ENCODE peak calls at places on chromosomes 5 and 9, in eight cellular contexts. F is hypothalamus; M is cardiac fibroblast; R is MG63; A is glomerular endothelial cell; X is RPMI7951; P is activated naive CD4-positive, alpha-beta T cell; W is sciatic nerve. B is an unnamed sample.

GRCh38 chr9:34997375-34997774 is 7.8 kb downstream of the DNAJB5 start:
- DNase-seq in F (no peak), M (no peak), R (no peak), A (no peak), X (no peak), P (no peak), W (no peak), B (no peak)

GRCh38 chr5:178998441-178998840 is 3.3 kb upstream of the GRM6 start:
- DNase-seq in F (no peak), M (no peak), R (no peak), A (no peak), X (no peak), P (no peak), W (no peak), B (no peak)

GRCh38 chr9:106893088-106893487 is 30.1 kb downstream of the ZNF462 start:
- DNase-seq in F (no peak), M (peak), R (peak), A (no peak), X (peak), P (no peak), W (no peak), B (no peak)

GRCh38 chr9:133738039-133738805 is at the start of gene SARDH:
- DNase-seq in F (no peak), M (peak), R (peak), A (no peak), X (peak), P (no peak), W (peak), B (no peak)

GRCh38 chr5:132233811-132234683 is 6.4 kb upstream of the P4HA2 start:
- DNase-seq in F (no peak), M (no peak), R (no peak), A (no peak), X (no peak), P (no peak), W (peak), B (no peak)

GRCh38 chr5:82387041-82387818 is 109.1 kb upstream of the RPS23 start:
- DNase-seq in F (no peak), M (peak), R (peak), A (no peak), X (peak), P (no peak), W (no peak), B (no peak)

GRCh38 chr9:107019216-107019615 is 156.2 kb downstream of the ZNF462 start:
- DNase-seq in F (no peak), M (peak), R (peak), A (no peak), X (peak), P (no peak), W (no peak), B (no peak)

GRCh38 chr5:89081360-89081759 is 198.4 kb upstream of the MEF2C start:
- DNase-seq in F (no peak), M (no peak), R (no peak), A (no peak), X (no peak), P (no peak), W (no peak), B (no peak)

GRCh38 chr9:5630038-5630507 is 1.2 kb downstream of the RIC1 start:
- DNase-seq in F (no peak), M (peak), R (no peak), A (no peak), X (peak), P (no peak), W (no peak), B (no peak)

GRCh38 chr9:69548676-69549075 is 123.5 kb downstream of the APBA1 start:
- DNase-seq in F (no peak), M (no peak), R (no peak), A (no peak), X (peak), P (no peak), W (no peak), B (no peak)

GRCh38 chr9:682633-683508 is 158.6 kb upstream of the DMRT1 start:
- DNase-seq in F (no peak), M (peak), R (no peak), A (no peak), X (no peak), P (no peak), W (no peak), B (no peak)

GRCh38 chr9:131654857-131655577 is 84.9 kb downstream of the RAPGEF1 start:
- DNase-seq in F (no peak), M (no peak), R (no peak), A (no peak), X (no peak), P (no peak), W (no peak), B (no peak)

GRCh38 chr5:127562252-127562651 is 44.8 kb downstream of the PRRC1 start:
- DNase-seq in F (no peak), M (peak), R (no peak), A (no peak), X (peak), P (no peak), W (no peak), B (no peak)

GRCh38 chr5:135398160-135398854 is 724 bp downstream of the MACROH2A1 start:
- DNase-seq in F (no peak), M (peak), R (peak), A (no peak), X (no peak), P (peak), W (no peak), B (no peak)

GRCh38 chr9:19161257-19162025 is 34.1 kb upstream of the PLIN2 start:
- DNase-seq in F (no peak), M (peak), R (peak), A (peak), X (peak), P (peak), W (no peak), B (peak)

GRCh38 chr5:98927242-98927987 is 1.4 kb downstream of the CHD1 start:
- DNase-seq in F (no peak), M (peak), R (peak), A (no peak), X (peak), P (peak), W (peak), B (peak)

GRCh38 chr9:80839821-80840670 is 849.3 kb downstream of the TLE1 start:
- DNase-seq in F (no peak), M (no peak), R (no peak), A (no peak), X (peak), P (no peak), W (no peak), B (no peak)

GRCh38 chr9:137916540-137916939 is 39.0 kb downstream of the CACNA1B start:
- DNase-seq in F (no peak), M (no peak), R (peak), A (no peak), X (no peak), P (no peak), W (no peak), B (no peak)

GRCh38 chr5:10233505-10233904 is 16.2 kb downstream of the ATPSCKMT start:
- DNase-seq in F (peak), M (peak), R (peak), A (no peak), X (peak), P (no peak), W (no peak), B (no peak)

GRCh38 chr5:6632324-6632930 is 417 bp downstream of the NSUN2 start:
- DNase-seq in F (no peak), M (peak), R (no peak), A (no peak), X (peak), P (no peak), W (no peak), B (no peak)

GRCh38 chr9:138046641-138047301 is 169.2 kb downstream of the CACNA1B start:
- DNase-seq in F (no peak), M (no peak), R (no peak), A (no peak), X (no peak), P (no peak), W (peak), B (no peak)

GRCh38 chr5:135950611-135951010 is 4.2 kb downstream of the LECT2 start:
- DNase-seq in F (no peak), M (no peak), R (no peak), A (no peak), X (peak), P (no peak), W (no peak), B (no peak)

GRCh38 chr9:129907196-129907595 is 71.9 kb downstream of the USP20 start:
- DNase-seq in F (no peak), M (no peak), R (no peak), A (no peak), X (no peak), P (no peak), W (no peak), B (no peak)

GRCh38 chr9:104808030-104808614 is 44.2 kb downstream of the NIPSNAP3B start:
- DNase-seq in F (no peak), M (peak), R (peak), A (no peak), X (peak), P (no peak), W (no peak), B (no peak)

GRCh38 chr9:129336601-129337286 is 158.7 kb upstream of the IER5L start:
- DNase-seq in F (no peak), M (peak), R (peak), A (no peak), X (peak), P (no peak), W (no peak), B (peak)

GRCh38 chr9:92882276-92882675 is 4.4 kb upstream of the ZNF484 start:
- DNase-seq in F (no peak), M (no peak), R (no peak), A (no peak), X (no peak), P (no peak), W (no peak), B (no peak)

GRCh38 chr5:176535101-176535654 is 2.0 kb downstream of the RNF44 start:
- DNase-seq in F (no peak), M (no peak), R (peak), A (no peak), X (no peak), P (no peak), W (no peak), B (no peak)

GRCh38 chr9:126320158-126320922 is 6.3 kb upstream of the MVB12B start:
- DNase-seq in F (no peak), M (peak), R (no peak), A (no peak), X (no peak), P (no peak), W (no peak), B (no peak)

GRCh38 chr9:85200726-85201402 is 531.3 kb downstream of the NTRK2 start:
- DNase-seq in F (no peak), M (no peak), R (peak), A (no peak), X (peak), P (no peak), W (no peak), B (no peak)

GRCh38 chr5:95738069-95738468 is 6.9 kb downstream of the RHOBTB3 start:
- DNase-seq in F (no peak), M (no peak), R (no peak), A (no peak), X (no peak), P (no peak), W (no peak), B (no peak)

GRCh38 chr5:139633295-139634027 is 14.7 kb upstream of the CXXC5 start:
- DNase-seq in F (no peak), M (peak), R (peak), A (peak), X (peak), P (peak), W (peak), B (peak)

GRCh38 chr5:91170266-91170665 is 212.9 kb downstream of the ARRDC3 start:
- DNase-seq in F (no peak), M (peak), R (no peak), A (no peak), X (peak), P (no peak), W (no peak), B (no peak)

GRCh38 chr9:112753725-112754124 is 3.2 kb downstream of the SNX30 start:
- DNase-seq in F (no peak), M (peak), R (peak), A (no peak), X (peak), P (no peak), W (no peak), B (no peak)

GRCh38 chr9:135287627-135288026 is 192.0 kb upstream of the PPP1R26 start:
- DNase-seq in F (no peak), M (no peak), R (no peak), A (no peak), X (no peak), P (no peak), W (no peak), B (no peak)

GRCh38 chr5:40736103-40736875 is 19.5 kb downstream of the TTC33 start:
- DNase-seq in F (no peak), M (peak), R (no peak), A (peak), X (peak), P (no peak), W (no peak), B (no peak)

GRCh38 chr5:163509288-163510040 is 4.0 kb downstream of the MAT2B start:
- DNase-seq in F (no peak), M (peak), R (no peak), A (no peak), X (no peak), P (no peak), W (no peak), B (no peak)

GRCh38 chr9:117046666-117047327 is 359.7 kb downstream of the TRIM32 start:
- DNase-seq in F (no peak), M (peak), R (peak), A (no peak), X (no peak), P (no peak), W (no peak), B (no peak)

GRCh38 chr9:78605029-78605930 is 308.4 kb downstream of the PSAT1 start:
- DNase-seq in F (no peak), M (peak), R (no peak), A (no peak), X (peak), P (no peak), W (no peak), B (no peak)

GRCh38 chr9:9318959-9319505 is 1293.8 kb downstream of the PTPRD start:
- DNase-seq in F (no peak), M (no peak), R (no peak), A (no peak), X (no peak), P (no peak), W (no peak), B (no peak)

B was measured in effector CD4-positive, alpha-beta T cell.